ENCODE peak calls at places on chromosomes 5 and 9, in six cellular contexts. S is thyroid gland, L is esophagus squamous epithelium, O is stomach, W is breast epithelium, K is H1. I is an unnamed sample.
A peak's percentile ranks its signal among the peaks of the same experiment; 100 is the strongest.

GRCh38 chr9:134419684-134420076 is 93.4 kb downstream of the RXRA start:
- DNase-seq in S (no peak), L (no peak), O (no peak), W (no peak), K (peak; percentile 74), I (no peak)

GRCh38 chr9:27712826-27713225 is 139.5 kb upstream of the C9orf72 start:
- DNase-seq in S (no peak), L (no peak), O (no peak), W (no peak), K (no peak), I (no peak)

GRCh38 chr9:38641985-38642864 is 21.8 kb upstream of the ANKRD18A start:
- DNase-seq in S (peak; percentile 31), L (no peak), O (peak; percentile 45), W (no peak), K (peak; percentile 72), I (no peak)

GRCh38 chr5:169300468-169301385 is at the start of gene SLIT3:
- DNase-seq in S (peak; percentile 86), L (no peak), O (peak; percentile 67), W (peak; percentile 61), K (peak; percentile 76), I (no peak)

GRCh38 chr9:18360005-18360404 is 113.9 kb upstream of the ADAMTSL1 start:
- DNase-seq in S (no peak), L (no peak), O (no peak), W (no peak), K (no peak), I (no peak)

GRCh38 chr9:116155700-116156045 is 2.1 kb downstream of the PAPPA start:
- DNase-seq in S (no peak), L (no peak), O (no peak), W (no peak), K (no peak), I (no peak)

GRCh38 chr5:126741361-126741760 is 35.6 kb upstream of the LMNB1 start:
- DNase-seq in S (no peak), L (no peak), O (no peak), W (no peak), K (no peak), I (no peak)

GRCh38 chr9:89579741-89580395 is 24.9 kb upstream of the GADD45G start:
- DNase-seq in S (no peak), L (no peak), O (no peak), W (no peak), K (no peak), I (no peak)

GRCh38 chr9:91179237-91180138 is 182.2 kb downstream of the AUH start:
- DNase-seq in S (no peak), L (no peak), O (peak; percentile 8), W (no peak), K (peak; percentile 41), I (no peak)

GRCh38 chr5:172795401-172795977 is 24.5 kb upstream of the DUSP1 start:
- DNase-seq in S (peak; percentile 65), L (no peak), O (peak; percentile 72), W (peak; percentile 74), K (no peak), I (peak; percentile 70)

GRCh38 chr9:34658461-34658860 is 4.0 kb downstream of the CCL27 start:
- DNase-seq in S (no peak), L (no peak), O (no peak), W (no peak), K (no peak), I (no peak)

GRCh38 chr5:127112347-127112864 is 39.1 kb upstream of the C5orf63 start:
- DNase-seq in S (no peak), L (no peak), O (no peak), W (no peak), K (no peak), I (no peak)

GRCh38 chr9:79695531-79696218 is 123.9 kb downstream of the TLE4 start:
- DNase-seq in S (no peak), L (no peak), O (no peak), W (no peak), K (no peak), I (no peak)

GRCh38 chr5:75568202-75568601 is 43.1 kb upstream of the ANKDD1B start:
- DNase-seq in S (no peak), L (no peak), O (no peak), W (no peak), K (no peak), I (no peak)

GRCh38 chr5:76351577-76351976 is 51.5 kb upstream of the IQGAP2 start:
- DNase-seq in S (no peak), L (no peak), O (no peak), W (no peak), K (no peak), I (peak; percentile 49)

GRCh38 chr5:44875661-44876250 is 67.0 kb downstream of the MRPS30 start:
- DNase-seq in S (no peak), L (no peak), O (no peak), W (no peak), K (no peak), I (no peak)

GRCh38 chr5:159878988-159879471 is 37.3 kb upstream of the ADRA1B start:
- DNase-seq in S (peak; percentile 77), L (no peak), O (peak; percentile 40), W (no peak), K (peak; percentile 61), I (no peak)

GRCh38 chr9:14312721-14313377 is 1.1 kb downstream of the NFIB start:
- DNase-seq in S (peak; percentile 58), L (no peak), O (no peak), W (no peak), K (peak; percentile 71), I (no peak)

GRCh38 chr5:161847447-161847846 is 473 bp upstream of the GABRA1 start:
- DNase-seq in S (no peak), L (no peak), O (no peak), W (no peak), K (peak; percentile 45), I (no peak)

GRCh38 chr5:39523821-39524220 is 99.0 kb upstream of the DAB2 start:
- DNase-seq in S (no peak), L (no peak), O (no peak), W (no peak), K (no peak), I (no peak)

GRCh38 chr5:14464101-14464500 is 117.5 kb upstream of the OTULINL start:
- DNase-seq in S (no peak), L (no peak), O (no peak), W (no peak), K (no peak), I (no peak)

GRCh38 chr5:67059747-67060490 is 136.7 kb downstream of the CD180 start:
- DNase-seq in S (no peak), L (no peak), O (no peak), W (no peak), K (no peak), I (no peak)

GRCh38 chr9:13513710-13514444 is 234.4 kb upstream of the MPDZ start:
- DNase-seq in S (no peak), L (no peak), O (no peak), W (no peak), K (peak; percentile 52), I (no peak)

GRCh38 chr5:5078009-5078897 is 61.9 kb upstream of the ADAMTS16 start:
- DNase-seq in S (no peak), L (no peak), O (no peak), W (no peak), K (peak; percentile 63), I (no peak)

DNA sequence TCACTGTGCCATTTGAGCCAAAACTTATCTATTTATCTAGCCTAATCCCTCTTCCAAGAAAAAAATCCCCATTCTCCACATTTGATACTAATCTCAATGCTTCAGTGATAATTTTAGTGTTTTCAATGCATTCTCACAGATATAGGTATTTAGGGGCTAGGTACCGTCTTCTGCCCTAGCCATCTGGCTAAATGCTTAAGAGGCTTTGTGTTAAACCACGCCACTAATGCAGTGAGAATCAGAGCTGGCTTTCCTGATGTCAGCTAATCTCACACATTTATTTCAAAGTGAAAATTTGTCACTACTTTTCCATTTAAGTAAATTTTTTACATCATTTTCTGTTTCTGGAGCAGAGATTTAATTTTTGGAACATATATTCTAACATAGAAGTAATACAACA is 479.7 kb downstream of the MAN2A1 start:
- DNase-seq in S (no peak), L (no peak), O (no peak), W (no peak), K (no peak), I (no peak)
- H3K36me3 ChIP-seq in S (no peaks in the 10 kb centered on the region), L (no peaks in the 10 kb centered on the region), O (no peaks in the 10 kb centered on the region), W (no peaks in the 10 kb centered on the region), K (no peaks in the 10 kb centered on the region), I (no peaks in the 10 kb centered on the region)

GRCh38 chr5:151700816-151701215 is 14.1 kb upstream of the SPARC start:
- DNase-seq in S (peak; percentile 19), L (no peak), O (no peak), W (no peak), K (no peak), I (no peak)

GRCh38 chr5:151706906-151707305 is 20.2 kb upstream of the SPARC start:
- DNase-seq in S (no peak), L (no peak), O (no peak), W (no peak), K (no peak), I (no peak)

GRCh38 chr5:151699071-151699901 is 12.6 kb upstream of the SPARC start:
- DNase-seq in S (peak; percentile 74), L (no peak), O (peak; percentile 27), W (no peak), K (no peak), I (peak; percentile 60)

GRCh38 chr5:151703780-151704179 is 17.1 kb upstream of the SPARC start:
- DNase-seq in S (no peak), L (no peak), O (no peak), W (no peak), K (no peak), I (no peak)

GRCh38 chr5:151703227-151703626 is 16.5 kb upstream of the SPARC start:
- DNase-seq in S (no peak), L (no peak), O (no peak), W (no peak), K (no peak), I (no peak)
- TF ChIP-seq POLR2A in S (no peak), L (no peak), O (no peak), W (no peak), K (no peak), I (no peak)

DNA sequence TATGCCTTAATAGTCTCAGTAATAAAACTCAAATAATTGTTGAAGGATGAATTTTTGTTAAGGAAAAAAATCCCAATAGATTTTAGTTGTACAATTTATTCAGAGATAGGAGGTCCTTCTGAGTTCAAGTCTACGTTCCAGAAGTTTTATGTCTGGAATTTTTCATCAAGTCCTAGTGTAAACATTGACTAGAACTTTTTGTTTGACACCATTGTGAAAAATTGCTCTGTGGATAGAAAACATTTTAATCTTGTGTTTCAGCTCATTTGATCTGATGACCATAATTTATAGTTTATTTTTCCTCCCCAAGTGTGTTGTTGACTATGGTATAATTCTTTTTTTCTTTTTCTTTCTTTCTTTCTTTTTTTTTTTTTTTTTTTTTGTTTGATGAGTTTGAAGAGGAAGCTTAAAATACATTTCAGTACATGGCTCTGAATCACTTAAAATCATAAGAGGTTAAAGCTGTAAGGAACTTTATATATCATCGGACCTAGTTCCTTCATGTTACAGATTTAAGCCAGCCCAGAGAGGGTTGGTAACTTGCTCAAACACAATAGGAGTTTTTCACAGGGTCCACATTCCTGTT is 20.7 kb downstream of the ITGA1 start:
- DNase-seq in S (no peak), L (no peak), O (no peak), W (no peak), K (no peak), I (no peak)
- H3K4me1 ChIP-seq in S (peaks cover 40% of the 10 kb centered on the region), L (peaks cover 8% of the 10 kb centered on the region), O (peaks cover 97% of the 10 kb centered on the region), W (no peaks in the 10 kb centered on the region), K (no peaks in the 10 kb centered on the region), I (peaks cover 20% of the 10 kb centered on the region)

DNA sequence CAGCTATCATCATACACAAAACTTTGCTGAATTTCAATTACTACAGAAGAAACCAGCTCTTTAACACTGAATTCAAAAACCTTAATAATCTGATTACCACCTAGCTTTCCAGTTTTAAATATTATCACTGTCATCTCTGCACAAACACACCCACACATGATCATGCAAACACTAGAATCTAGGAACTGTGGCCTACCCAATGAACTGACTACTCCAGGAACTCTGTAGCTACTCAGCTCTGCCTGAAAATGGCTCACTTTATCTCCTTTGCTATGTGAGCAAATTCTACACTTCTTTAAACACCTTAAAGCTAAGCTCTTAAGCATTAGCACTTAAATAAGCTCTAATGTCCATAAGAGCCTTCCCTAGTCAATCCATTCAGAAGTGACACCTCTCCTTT is 123.3 kb upstream of the DPYSL3 start:
- DNase-seq in S (no peak), L (no peak), O (no peak), W (no peak), K (no peak), I (no peak)
- H3K36me3 ChIP-seq in S (no peaks in the 10 kb centered on the region), L (no peaks in the 10 kb centered on the region), O (peaks cover 5% of the 10 kb centered on the region), W (no peaks in the 10 kb centered on the region), K (peaks cover 18% of the 10 kb centered on the region), I (no peaks in the 10 kb centered on the region)